ENCODE peak calls at places on chromosomes 16 and 17, in ten cellular contexts. E, H, Q, D, G, Y, N, B, S and X are unnamed samples.

GRCh38 chr16:24689128-24689527 is 40.3 kb upstream of the TNRC6A start:
- DNase-seq in E (no peak), H (peak), Q (peak), D (peak), G (no peak), Y (no peak), N (no peak), B (no peak), S (no peak), X (peak)

GRCh38 chr17:12342161-12342560 is 321.5 kb downstream of the MAP2K4 start:
- DNase-seq in E (no peak), H (no peak), Q (no peak), D (no peak), G (no peak), Y (no peak), N (no peak), B (no peak), S (no peak), X (no peak)

GRCh38 chr17:81419333-81419885 is 24.2 kb downstream of the BAHCC1 start:
- DNase-seq in E (peak), H (peak), Q (peak), D (no peak), G (no peak), Y (peak), N (no peak), B (peak), S (no peak), X (peak)

GRCh38 chr17:58072862-58073261 is 10.4 kb upstream of the DYNLL2 start:
- DNase-seq in E (no peak), H (no peak), Q (no peak), D (no peak), G (no peak), Y (no peak), N (no peak), B (no peak), S (no peak), X (no peak)

GRCh38 chr17:77471984-77472836 is 331.4 kb downstream of the SEC14L1 start:
- DNase-seq in E (peak), H (peak), Q (peak), D (peak), G (no peak), Y (no peak), N (peak), B (peak), S (no peak), X (peak)

GRCh38 chr17:48500435-48501426 is 30.1 kb downstream of the HOXB1 start:
- DNase-seq in E (no peak), H (no peak), Q (peak), D (no peak), G (no peak), Y (no peak), N (no peak), B (no peak), S (no peak), X (no peak)

GRCh38 chr17:42568341-42569111 is 1.6 kb downstream of the MLX start:
- DNase-seq in E (no peak), H (no peak), Q (no peak), D (no peak), G (no peak), Y (no peak), N (no peak), B (no peak), S (no peak), X (no peak)

GRCh38 chr17:77129568-77130301 is 11.0 kb upstream of the SEC14L1 start:
- DNase-seq in E (no peak), H (no peak), Q (peak), D (no peak), G (no peak), Y (no peak), N (no peak), B (peak), S (no peak), X (no peak)

GRCh38 chr16:11586856-11587642 is at the start of gene LITAF:
- DNase-seq in E (peak), H (peak), Q (peak), D (peak), G (no peak), Y (peak), N (peak), B (peak), S (peak), X (peak)

GRCh38 chr16:81000873-81001272 is 5.8 kb downstream of the CMC2 start:
- DNase-seq in E (no peak), H (no peak), Q (no peak), D (no peak), G (no peak), Y (no peak), N (no peak), B (no peak), S (no peak), X (no peak)

GRCh38 chr17:28885363-28885762 is 12.2 kb downstream of the FLOT2 start:
- DNase-seq in E (no peak), H (no peak), Q (no peak), D (no peak), G (no peak), Y (no peak), N (no peak), B (no peak), S (no peak), X (no peak)

GRCh38 chr16:57781349-57781740 is 20.9 kb downstream of the KIFC3 start:
- DNase-seq in E (no peak), H (no peak), Q (no peak), D (no peak), G (no peak), Y (no peak), N (no peak), B (no peak), S (no peak), X (no peak)

GRCh38 chr16:20263138-20263855 is 64.0 kb downstream of the GP2 start:
- DNase-seq in E (no peak), H (no peak), Q (no peak), D (no peak), G (no peak), Y (no peak), N (no peak), B (no peak), S (no peak), X (no peak)

GRCh38 chr16:20262248-20262647 is 65.1 kb downstream of the GP2 start:
- DNase-seq in E (no peak), H (no peak), Q (no peak), D (no peak), G (no peak), Y (no peak), N (no peak), B (no peak), S (no peak), X (no peak)

GRCh38 chr16:20259549-20259948 is 67.8 kb downstream of the GP2 start:
- DNase-seq in E (no peak), H (no peak), Q (no peak), D (no peak), G (no peak), Y (no peak), N (no peak), B (no peak), S (no peak), X (no peak)

GRCh38 chr16:20257234-20257633 is 70.1 kb downstream of the GP2 start:
- DNase-seq in E (no peak), H (no peak), Q (no peak), D (no peak), G (no peak), Y (no peak), N (no peak), B (no peak), S (no peak), X (no peak)

DNA sequence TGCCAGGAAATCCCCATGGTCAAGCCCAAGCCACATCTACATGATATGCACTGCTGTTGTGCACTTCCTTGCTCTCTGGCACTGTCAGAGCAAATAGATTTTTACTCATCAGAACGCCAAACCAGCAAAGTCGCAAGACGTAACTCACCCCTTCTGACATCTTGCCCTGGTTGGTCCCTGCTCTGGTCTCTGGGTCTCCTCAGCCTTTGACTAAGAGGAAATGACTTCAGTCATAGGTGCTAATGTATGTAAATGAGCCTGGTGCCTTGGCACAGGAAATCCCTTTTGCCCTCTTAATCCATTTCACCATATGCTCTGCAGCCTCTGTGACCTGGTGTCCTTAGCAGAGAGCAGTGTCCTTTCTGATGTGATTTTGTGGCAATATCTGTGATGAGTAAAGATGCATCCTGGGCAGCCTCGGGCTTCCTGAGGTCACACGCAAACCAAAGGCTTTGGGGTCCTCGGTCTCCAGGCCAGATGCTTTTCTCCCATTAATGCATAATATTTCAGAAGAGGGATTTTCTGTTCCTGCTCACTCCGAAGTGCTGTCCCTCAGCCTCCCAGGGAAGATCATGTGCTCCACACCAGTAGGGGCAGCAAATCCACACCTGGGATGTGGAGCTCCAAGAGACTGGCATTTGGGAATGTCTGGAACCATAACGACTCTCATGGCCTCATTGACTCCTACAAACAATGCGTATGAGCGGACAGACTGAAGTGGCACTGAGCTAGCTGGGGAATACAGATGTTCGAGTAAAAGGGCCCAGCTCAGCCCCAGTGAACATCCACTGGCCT is 66.9 kb downstream of the GP2 start:
- DNase-seq in E (no peak), H (no peak), Q (no peak), D (no peak), G (no peak), Y (no peak), N (no peak), B (no peak), S (no peak), X (no peak)
- TF ChIP-seq CTCF in E (no peak), H (no peak), Q (no peak), D (no peak), G (no peak), Y (no peak), N (no peak), B (no peak), S (no peak), X (no peak)

GRCh38 chr17:55571095-55571494 is 59.8 kb upstream of the SMIM36 start:
- DNase-seq in E (no peak), H (no peak), Q (peak), D (no peak), G (no peak), Y (no peak), N (no peak), B (no peak), S (no peak), X (no peak)
- TF ChIP-seq CTCF in E (no peak), H (no peak), Q (no peak), D (no peak), G (no peak), Y (no peak), N (no peak), B (no peak), S (no peak), X (no peak)

DNA sequence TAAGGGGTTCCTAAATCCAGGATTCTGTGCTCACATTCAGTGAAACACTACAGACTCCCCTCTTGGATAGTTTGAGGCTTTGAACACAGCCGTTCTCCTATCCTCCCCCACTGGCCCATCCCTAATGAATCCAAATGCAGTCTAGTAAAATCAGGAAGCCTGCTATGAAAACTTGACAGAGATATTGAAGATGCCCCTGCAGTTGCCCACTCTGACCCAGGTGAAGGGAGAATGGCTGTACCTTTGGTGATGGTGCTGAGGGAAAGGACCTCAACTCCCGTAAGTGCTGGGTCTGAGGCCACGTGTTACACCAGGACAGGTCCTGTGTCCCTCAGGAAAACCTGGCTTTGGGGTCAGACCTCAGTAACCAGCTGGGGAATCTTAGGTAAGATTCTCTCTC is 54.4 kb downstream of the SF3B3 start:
- DNase-seq in E (no peak), H (no peak), Q (no peak), D (no peak), G (no peak), Y (peak), N (no peak), B (no peak), S (no peak), X (no peak)
- TF ChIP-seq CTCF in E (no peak), H (no peak), Q (no peak), D (no peak), G (no peak), Y (no peak), N (no peak), B (no peak), S (no peak), X (no peak)

DNA sequence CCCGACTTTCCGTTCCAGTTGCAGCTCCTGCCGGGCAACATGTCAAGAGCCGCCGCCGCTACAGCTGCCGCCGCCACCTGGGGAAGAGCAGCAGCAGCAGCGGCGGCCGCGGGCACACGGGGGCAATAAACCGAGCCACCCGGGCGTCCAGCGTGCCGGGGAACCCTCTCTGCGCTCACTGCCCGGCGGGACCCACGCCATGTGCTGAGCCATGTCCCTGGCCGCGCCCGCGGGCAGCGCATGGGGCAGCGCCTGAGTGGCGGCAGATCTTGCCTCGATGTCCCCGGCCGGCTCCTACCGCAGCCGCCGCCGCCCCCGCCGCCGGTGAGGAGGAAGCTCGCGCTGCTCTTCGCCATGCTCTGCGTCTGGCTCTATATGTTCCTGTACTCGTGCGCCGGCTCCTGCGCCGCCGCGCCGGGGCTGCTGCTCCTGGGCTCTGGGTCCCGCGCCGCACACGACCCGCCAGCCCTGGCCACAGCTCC is 439 bp downstream of the HS3ST3B1 start:
- DNase-seq in E (no peak), H (peak), Q (no peak), D (peak), G (no peak), Y (no peak), N (no peak), B (no peak), S (no peak), X (no peak)
- TF ChIP-seq CTCF in E (peak), H (no peak), Q (peak), D (peak), G (peak), Y (no peak), N (no peak), B (no peak), S (peak), X (peak)

GRCh38 chr17:73478768-73479424 is 165.3 kb downstream of the SDK2 start:
- DNase-seq in E (no peak), H (peak), Q (no peak), D (no peak), G (no peak), Y (no peak), N (no peak), B (no peak), S (no peak), X (no peak)
- TF ChIP-seq CTCF in E (no peak), H (no peak), Q (no peak), D (no peak), G (peak), Y (no peak), N (no peak), B (no peak), S (peak), X (no peak)

DNA sequence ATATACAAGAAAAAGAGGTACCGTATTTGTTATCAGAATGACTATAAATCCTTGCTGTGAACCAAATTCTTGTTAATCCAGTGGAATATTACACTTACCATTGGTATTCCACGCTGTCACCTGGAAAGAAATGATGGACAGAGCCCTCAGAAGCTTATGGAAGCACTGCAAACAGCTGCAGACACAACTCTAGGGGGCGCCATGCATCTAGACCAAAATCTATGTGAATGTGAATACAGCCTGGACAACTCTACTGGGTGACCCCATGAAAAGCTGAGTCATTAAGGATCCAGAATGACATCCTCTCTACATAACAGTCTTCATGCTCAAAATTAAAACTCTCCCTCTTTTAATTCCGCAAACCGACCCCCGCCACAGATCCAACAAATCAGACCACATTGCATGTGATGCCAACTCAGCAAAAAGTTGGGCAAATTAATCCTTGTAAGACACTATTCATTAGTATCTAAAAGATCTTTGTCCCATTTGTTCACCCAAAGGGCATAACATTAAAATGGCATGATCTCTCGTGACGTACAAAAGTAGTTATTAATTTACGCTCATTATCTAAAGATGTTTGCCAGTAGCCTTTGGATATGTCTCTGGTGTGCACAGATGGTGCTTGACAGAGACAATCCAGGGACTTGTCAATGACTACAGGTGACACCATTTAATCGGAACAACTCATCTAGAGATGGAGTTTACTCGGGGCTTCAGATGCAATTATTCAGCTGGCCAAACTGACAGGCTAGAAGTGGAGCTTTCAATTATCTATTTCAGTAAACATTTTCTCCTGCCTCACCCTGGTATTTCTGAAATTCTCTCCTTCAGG is 552.7 kb upstream of the PSMD7 start:
- DNase-seq in E (no peak), H (no peak), Q (no peak), D (peak), G (no peak), Y (no peak), N (no peak), B (no peak), S (no peak), X (no peak)
- TF ChIP-seq CTCF in E (no peak), H (no peak), Q (no peak), D (no peak), G (no peak), Y (no peak), N (no peak), B (no peak), S (peak), X (peak)

GRCh38 chr17:39634384-39634871 is 2.5 kb upstream of the STARD3 start:
- DNase-seq in E (no peak), H (no peak), Q (peak), D (no peak), G (no peak), Y (no peak), N (no peak), B (no peak), S (no peak), X (peak)
- TF ChIP-seq CTCF in E (peak), H (no peak), Q (peak), D (peak), G (peak), Y (peak), N (peak), B (peak), S (peak), X (peak)